ENCODE peak calls at places on chromosomes 12 and 14, in seven cellular contexts. Y is HepG2, B is SK-N-SH, Z is HCT116, S is K562, Q is H1, V is GM12878. O is an unnamed sample.

GRCh38 chr12:57456737-57457490 is 1.8 kb downstream of the INHBE start:
- DNase-seq in Q (no peak), Y (no peak), S (no peak), B (no peak), V (no peak), Z (no peak), O (no peak)

GRCh38 chr14:104282332-104283196 is 144.2 kb downstream of the KIF26A start:
- DNase-seq in V (no peak), Z (no peak), Q (no peak), B (no peak), Y (no peak), S (no peak), O (no peak)

GRCh38 chr12:43807361-43807760 is 1.2 kb upstream of the TWF1 start:
- DNase-seq in S (no peak), V (no peak), Z (no peak), Q (no peak), B (no peak), Y (no peak), O (no peak)

GRCh38 chr14:24790196-24790595 is 156.2 kb upstream of the GZMB start:
- DNase-seq in V (no peak), Z (no peak), Q (no peak), B (no peak), Y (peak; percentile 46), S (no peak), O (no peak)

GRCh38 chr14:23093993-23094665 is 807 bp downstream of the ACIN1 start:
- DNase-seq in V (no peak), Z (no peak), S (no peak), B (peak; percentile 83), Q (no peak), Y (no peak), O (no peak)

GRCh38 chr14:58944226-58944769 is 244.2 kb upstream of the DAAM1 start:
- DNase-seq in Q (no peak), B (no peak), Y (no peak), V (no peak), S (no peak), Z (no peak), O (no peak)

GRCh38 chr14:90567191-90567590 is 170.4 kb downstream of the CALM1 start:
- DNase-seq in Z (no peak), B (no peak), Y (no peak), V (no peak), S (no peak), Q (no peak), O (no peak)

GRCh38 chr12:5524116-5524768 is 92.3 kb downstream of the NTF3 start:
- DNase-seq in Z (no peak), Y (no peak), V (no peak), B (no peak), S (no peak), Q (peak; percentile 20), O (no peak)

GRCh38 chr14:74975059-74975810 is 19.8 kb upstream of the PGF start:
- DNase-seq in Y (no peak), S (no peak), Q (no peak), V (no peak), B (no peak), Z (no peak), O (no peak)

GRCh38 chr12:15555466-15555865 is 233.2 kb downstream of the PTPRO start:
- DNase-seq in Z (no peak), Y (no peak), S (no peak), Q (no peak), V (no peak), B (no peak), O (no peak)

GRCh38 chr12:3453947-3454675 is 36.9 kb upstream of the PRMT8 start:
- DNase-seq in B (no peak), Y (no peak), S (no peak), V (no peak), Q (no peak), Z (peak; percentile 70), O (no peak)

GRCh38 chr12:9076733-9077575 is 38.8 kb downstream of the A2M start:
- DNase-seq in Z (no peak), B (no peak), Q (no peak), V (no peak), Y (no peak), S (no peak), O (no peak)

GRCh38 chr12:1398673-1399072 is 195.7 kb downstream of the FBXL14 start:
- DNase-seq in Z (no peak), V (no peak), Q (no peak), S (no peak), Y (no peak), B (no peak), O (peak; percentile 6)

GRCh38 chr12:1834186-1834925 is 14.0 kb downstream of the LRTM2 start:
- DNase-seq in Y (no peak), Q (no peak), V (no peak), Z (no peak), S (no peak), B (no peak), O (no peak)

GRCh38 chr12:14554281-14555008 is 13.2 kb downstream of the PLBD1 start:
- DNase-seq in V (no peak), Q (no peak), Z (peak; percentile 13), S (no peak), Y (no peak), B (no peak), O (no peak)

GRCh38 chr12:122182887-122183587 is at the start of gene LRRC43:
- DNase-seq in B (peak; percentile 83), Q (peak; percentile 86), S (no peak), V (no peak), Y (no peak), Z (no peak), O (peak; percentile 67)

GRCh38 chr12:8890313-8891084 is 23.8 kb upstream of the PHC1 start:
- DNase-seq in S (peak; percentile 58), B (peak; percentile 76), Q (peak; percentile 80), Z (no peak), V (peak; percentile 8), Y (peak; percentile 32), O (no peak)

DNA sequence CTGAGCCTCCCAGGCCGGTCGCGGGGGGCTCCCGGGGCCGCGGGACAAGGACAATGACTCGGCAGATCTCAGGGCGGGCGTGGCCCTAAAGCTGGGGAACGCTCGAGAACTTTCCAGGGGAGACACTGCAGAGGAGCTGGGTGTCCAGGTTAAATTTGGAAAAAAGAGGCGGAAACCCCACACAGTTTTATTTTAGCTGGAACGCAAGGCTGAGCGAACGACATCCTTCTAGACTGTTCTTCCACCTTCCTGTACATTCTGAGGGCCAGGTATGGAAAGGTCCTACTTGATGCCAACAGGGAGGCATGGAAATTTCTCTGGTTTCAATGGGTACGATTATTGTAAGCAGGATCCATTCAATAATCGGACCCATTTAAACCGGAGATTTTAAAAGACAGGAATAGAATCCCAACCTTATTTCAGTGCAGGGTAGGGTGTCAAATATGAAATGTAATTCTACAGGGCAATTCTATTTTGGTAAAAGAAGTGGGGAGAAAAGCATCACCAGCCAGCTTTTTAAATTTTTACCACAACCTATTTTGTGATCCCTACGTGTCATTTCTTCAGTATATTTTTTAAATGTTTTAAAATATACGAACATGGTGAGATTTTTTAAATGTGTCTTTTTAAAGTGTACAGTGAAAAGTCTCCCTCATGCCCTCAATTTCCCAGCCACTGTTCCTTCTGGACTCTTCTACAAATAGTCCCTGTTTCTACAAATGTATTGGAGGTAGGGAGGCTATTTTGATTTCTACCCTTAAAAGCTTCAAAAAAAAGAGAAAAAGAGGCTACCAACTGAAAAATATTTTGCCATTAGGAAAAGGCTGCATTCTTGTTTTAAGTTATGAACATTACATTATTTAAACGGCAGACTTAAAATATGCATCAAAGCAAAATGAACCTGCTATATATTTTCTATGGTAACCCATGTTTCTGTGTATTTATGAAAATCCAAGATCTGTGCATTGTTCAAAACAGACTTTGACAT is 1.1 kb upstream of the UBC start:
- DNase-seq in V (no peak), Q (no peak), S (peak; percentile 56), Z (no peak), B (no peak), Y (peak; percentile 51), O (peak; percentile 67)
- TF ChIP-seq JUND in V (no peak), Q (no peak), S (no peak), Z (no peak), B (no peak), Y (no peak), O (no peak)

GRCh38 chr12:72297666-72298065 is 25.5 kb downstream of the TRHDE start:
- DNase-seq in Q (no peak), V (no peak), S (no peak), Y (no peak), B (no peak), Z (no peak), O (no peak)
- TF ChIP-seq JUND in Q (no peak), V (no peak), S (no peak), Y (no peak), B (no peak), Z (no peak), O (no peak)

GRCh38 chr14:70045715-70046535 is 142.8 kb downstream of the SLC8A3 start:
- DNase-seq in Y (peak; percentile 73), S (peak; percentile 37), Z (peak; percentile 54), V (no peak), Q (peak; percentile 86), B (peak; percentile 82), O (peak; percentile 79)
- TF ChIP-seq JUND in Y (peak; percentile 34), S (no peak), Z (no peak), V (no peak), Q (peak; percentile 29), B (no peak), O (no peak)

GRCh38 chr12:99249543-99249942 is 398.0 kb upstream of the GARIN6 start:
- DNase-seq in Y (no peak), Z (no peak), S (no peak), B (no peak), V (no peak), Q (no peak), O (no peak)
- TF ChIP-seq JUND in Y (no peak), Z (no peak), S (no peak), B (no peak), V (no peak), Q (no peak), O (no peak)

GRCh38 chr14:67411820-67412421 is at the start of gene PLEK2:
- DNase-seq in Q (peak; percentile 67), Y (no peak), S (no peak), V (no peak), B (peak; percentile 60), Z (peak; percentile 81), O (peak; percentile 88)
- TF ChIP-seq JUND in Q (no peak), Y (no peak), S (no peak), V (no peak), B (no peak), Z (no peak), O (no peak)

GRCh38 chr14:76717508-76717907 is 43.8 kb upstream of the VASH1 start:
- DNase-seq in Q (no peak), Z (no peak), V (no peak), B (no peak), S (no peak), Y (no peak), O (no peak)
- TF ChIP-seq JUND in Q (no peak), Z (no peak), V (no peak), B (no peak), S (no peak), Y (no peak), O (no peak)

GRCh38 chr12:91037301-91037700 is 20.5 kb downstream of the KERA start:
- DNase-seq in B (no peak), Y (no peak), Z (no peak), V (no peak), Q (no peak), S (no peak), O (no peak)
- TF ChIP-seq JUND in B (no peak), Y (no peak), Z (no peak), V (no peak), Q (no peak), S (no peak), O (no peak)

O was measured in T47D.